ENCODE peak calls at places on chromosomes 2 and 18, in six cellular contexts. One of them, this sample, is unnamed.

GRCh38 chr2:189225032-189225431 is 45.5 kb upstream of the COL5A2 start:
- DNase-seq in astrocyte: no peak
- DNase-seq in H9: no peak
- DNase-seq in endothelial cell of umbilical vein: no peak
- DNase-seq in endodermal cell: no peak
- DNase-seq in HepG2: no peak
- DNase-seq in this sample: no peak

GRCh38 chr18:706438-706837 is 6.0 kb downstream of the ENOSF1 start:
- DNase-seq in H9: no peak
- DNase-seq in endothelial cell of umbilical vein: no peak
- DNase-seq in endodermal cell: no peak
- DNase-seq in HepG2: no peak
- DNase-seq in astrocyte: no peak
- DNase-seq in this sample: no peak

GRCh38 chr2:235526166-235526565 is 32.3 kb downstream of the AGAP1 start:
- DNase-seq in HepG2: no peak
- DNase-seq in endothelial cell of umbilical vein: no peak
- DNase-seq in astrocyte: no peak
- DNase-seq in H9: no peak
- DNase-seq in endodermal cell: no peak
- DNase-seq in this sample: no peak

GRCh38 chr2:12722445-12723316 is 5.9 kb downstream of the TRIB2 start:
- DNase-seq in endodermal cell: no peak
- DNase-seq in H9: no peak
- DNase-seq in astrocyte: no peak
- DNase-seq in HepG2: no peak
- DNase-seq in endothelial cell of umbilical vein: no peak
- DNase-seq in this sample: no peak

GRCh38 chr2:206240335-206240734 is 34.1 kb upstream of the ZDBF2 start:
- DNase-seq in astrocyte: no peak
- DNase-seq in HepG2: no peak
- DNase-seq in endodermal cell: no peak
- DNase-seq in endothelial cell of umbilical vein: no peak
- DNase-seq in H9: no peak
- DNase-seq in this sample: no peak

GRCh38 chr2:176164803-176165597 is 7.9 kb downstream of the HOXD3 start:
- DNase-seq in endodermal cell: peak
- DNase-seq in HepG2: no peak
- DNase-seq in endothelial cell of umbilical vein: peak
- DNase-seq in H9: no peak
- DNase-seq in astrocyte: peak
- DNase-seq in this sample: peak

GRCh38 chr18:79563949-79564348 is 115.7 kb upstream of the CTDP1 start:
- DNase-seq in endodermal cell: no peak
- DNase-seq in H9: no peak
- DNase-seq in endothelial cell of umbilical vein: no peak
- DNase-seq in astrocyte: no peak
- DNase-seq in HepG2: no peak
- DNase-seq in this sample: no peak

GRCh38 chr2:68336192-68336591 is 16.4 kb upstream of the CNRIP1 start:
- DNase-seq in HepG2: no peak
- DNase-seq in endodermal cell: no peak
- DNase-seq in astrocyte: peak
- DNase-seq in H9: no peak
- DNase-seq in endothelial cell of umbilical vein: peak
- DNase-seq in this sample: no peak

GRCh38 chr18:22613058-22613690 is 195.5 kb upstream of the CTAGE1 start:
- DNase-seq in H9: no peak
- DNase-seq in astrocyte: no peak
- DNase-seq in endodermal cell: no peak
- DNase-seq in endothelial cell of umbilical vein: no peak
- DNase-seq in HepG2: no peak
- DNase-seq in this sample: no peak

GRCh38 chr2:167689444-167689843 is 558.0 kb downstream of the STK39 start:
- DNase-seq in endothelial cell of umbilical vein: no peak
- DNase-seq in HepG2: peak
- DNase-seq in astrocyte: no peak
- DNase-seq in endodermal cell: peak
- DNase-seq in H9: peak
- DNase-seq in this sample: no peak

GRCh38 chr18:3726241-3726951 is 276.4 kb downstream of the TGIF1 start:
- DNase-seq in HepG2: no peak
- DNase-seq in endodermal cell: no peak
- DNase-seq in H9: no peak
- DNase-seq in astrocyte: no peak
- DNase-seq in endothelial cell of umbilical vein: no peak
- DNase-seq in this sample: no peak

GRCh38 chr2:176038694-176039093 is 36.6 kb upstream of the LNPK start:
- DNase-seq in HepG2: no peak
- DNase-seq in astrocyte: no peak
- DNase-seq in H9: no peak
- DNase-seq in endothelial cell of umbilical vein: no peak
- DNase-seq in endodermal cell: no peak
- DNase-seq in this sample: no peak

GRCh38 chr2:24439280-24439970 is 51.6 kb upstream of the NCOA1 start:
- DNase-seq in endothelial cell of umbilical vein: no peak
- DNase-seq in H9: no peak
- DNase-seq in endodermal cell: no peak
- DNase-seq in astrocyte: no peak
- DNase-seq in HepG2: no peak
- DNase-seq in this sample: no peak

GRCh38 chr2:88880441-88880953 is 189.0 kb downstream of the RPIA start:
- DNase-seq in HepG2: peak
- DNase-seq in H9: no peak
- DNase-seq in astrocyte: peak
- DNase-seq in endothelial cell of umbilical vein: peak
- DNase-seq in endodermal cell: peak
- DNase-seq in this sample: no peak

GRCh38 chr2:99881901-99882591 is 260.3 kb downstream of the AFF3 start:
- DNase-seq in endothelial cell of umbilical vein: peak
- DNase-seq in H9: no peak
- DNase-seq in HepG2: no peak
- DNase-seq in endodermal cell: no peak
- DNase-seq in astrocyte: peak
- DNase-seq in this sample: no peak

GRCh38 chr2:217820066-217820819 is 182.6 kb downstream of the TNS1 start:
- DNase-seq in HepG2: no peak
- DNase-seq in astrocyte: no peak
- DNase-seq in endodermal cell: no peak
- DNase-seq in H9: no peak
- DNase-seq in endothelial cell of umbilical vein: peak
- DNase-seq in this sample: peak

GRCh38 chr18:12868576-12868975 is 15.5 kb downstream of the PTPN2 start:
- DNase-seq in astrocyte: no peak
- DNase-seq in HepG2: no peak
- DNase-seq in H9: no peak
- DNase-seq in endodermal cell: no peak
- DNase-seq in endothelial cell of umbilical vein: no peak
- DNase-seq in this sample: no peak

GRCh38 chr2:32289165-32290054 is 11.7 kb downstream of the YIPF4 start:
- DNase-seq in H9: no peak
- DNase-seq in astrocyte: peak
- DNase-seq in HepG2: peak
- DNase-seq in endothelial cell of umbilical vein: peak
- DNase-seq in endodermal cell: no peak
- DNase-seq in this sample: no peak

GRCh38 chr2:161031516-161031915 is 128.7 kb upstream of the TANK start:
- DNase-seq in H9: no peak
- DNase-seq in astrocyte: peak
- DNase-seq in endothelial cell of umbilical vein: no peak
- DNase-seq in HepG2: no peak
- DNase-seq in endodermal cell: no peak
- DNase-seq in this sample: no peak

GRCh38 chr2:17803492-17803891 is 12.8 kb upstream of the MSGN1 start:
- DNase-seq in endodermal cell: no peak
- DNase-seq in endothelial cell of umbilical vein: no peak
- DNase-seq in H9: no peak
- DNase-seq in HepG2: no peak
- DNase-seq in astrocyte: no peak
- DNase-seq in this sample: no peak

GRCh38 chr2:209138079-209138478 is 285.8 kb upstream of the MAP2 start:
- DNase-seq in endodermal cell: peak
- DNase-seq in H9: no peak
- DNase-seq in HepG2: no peak
- DNase-seq in astrocyte: no peak
- DNase-seq in endothelial cell of umbilical vein: no peak
- DNase-seq in this sample: no peak

GRCh38 chr2:116513991-116514390 is 1300.5 kb upstream of the DDX18 start:
- DNase-seq in HepG2: no peak
- DNase-seq in H9: no peak
- DNase-seq in endothelial cell of umbilical vein: no peak
- DNase-seq in endodermal cell: no peak
- DNase-seq in astrocyte: no peak
- DNase-seq in this sample: no peak

GRCh38 chr2:26568076-26568890 is 72.9 kb downstream of the CIB4 start:
- DNase-seq in endodermal cell: peak
- DNase-seq in astrocyte: no peak
- DNase-seq in HepG2: no peak
- DNase-seq in H9: no peak
- DNase-seq in endothelial cell of umbilical vein: no peak
- DNase-seq in this sample: no peak

GRCh38 chr2:44244135-44244871 is 31.0 kb upstream of the SLC3A1 start:
- DNase-seq in endothelial cell of umbilical vein: peak
- DNase-seq in astrocyte: peak
- DNase-seq in HepG2: peak
- DNase-seq in H9: peak
- DNase-seq in endodermal cell: peak
- DNase-seq in this sample: no peak

GRCh38 chr2:120218181-120218580 is 5.0 kb downstream of the TMEM185B start:
- DNase-seq in H9: no peak
- DNase-seq in HepG2: no peak
- DNase-seq in astrocyte: no peak
- DNase-seq in endothelial cell of umbilical vein: no peak
- DNase-seq in endodermal cell: peak
- DNase-seq in this sample: no peak

GRCh38 chr2:239274391-239275001 is 126.3 kb downstream of the HDAC4 start:
- DNase-seq in HepG2: no peak
- DNase-seq in H9: peak
- DNase-seq in endodermal cell: no peak
- DNase-seq in endothelial cell of umbilical vein: no peak
- DNase-seq in astrocyte: peak
- DNase-seq in this sample: no peak

GRCh38 chr18:26685438-26686173 is 137.3 kb upstream of the KCTD1 start:
- DNase-seq in endodermal cell: peak
- DNase-seq in astrocyte: no peak
- DNase-seq in H9: no peak
- DNase-seq in endothelial cell of umbilical vein: no peak
- DNase-seq in HepG2: peak
- DNase-seq in this sample: no peak
- H3K27ac ChIP-seq in endodermal cell: peak
- H3K27ac ChIP-seq in astrocyte: no peak
- H3K27ac ChIP-seq in H9: no peak
- H3K27ac ChIP-seq in endothelial cell of umbilical vein: no peak
- H3K27ac ChIP-seq in HepG2: no peak
- H3K27ac ChIP-seq in this sample: peak

GRCh38 chr2:237581751-237582746 is 8.5 kb downstream of the RAB17 start:
- DNase-seq in endodermal cell: peak
- DNase-seq in HepG2: peak
- DNase-seq in astrocyte: peak
- DNase-seq in endothelial cell of umbilical vein: peak
- DNase-seq in H9: no peak
- DNase-seq in this sample: peak
- TF ChIP-seq CTCF in endodermal cell: peak
- TF ChIP-seq CTCF in HepG2: peak
- TF ChIP-seq CTCF in astrocyte: no peak
- TF ChIP-seq CTCF in endothelial cell of umbilical vein: peak
- TF ChIP-seq CTCF in H9: peak
- TF ChIP-seq CTCF in this sample: peak

DNA sequence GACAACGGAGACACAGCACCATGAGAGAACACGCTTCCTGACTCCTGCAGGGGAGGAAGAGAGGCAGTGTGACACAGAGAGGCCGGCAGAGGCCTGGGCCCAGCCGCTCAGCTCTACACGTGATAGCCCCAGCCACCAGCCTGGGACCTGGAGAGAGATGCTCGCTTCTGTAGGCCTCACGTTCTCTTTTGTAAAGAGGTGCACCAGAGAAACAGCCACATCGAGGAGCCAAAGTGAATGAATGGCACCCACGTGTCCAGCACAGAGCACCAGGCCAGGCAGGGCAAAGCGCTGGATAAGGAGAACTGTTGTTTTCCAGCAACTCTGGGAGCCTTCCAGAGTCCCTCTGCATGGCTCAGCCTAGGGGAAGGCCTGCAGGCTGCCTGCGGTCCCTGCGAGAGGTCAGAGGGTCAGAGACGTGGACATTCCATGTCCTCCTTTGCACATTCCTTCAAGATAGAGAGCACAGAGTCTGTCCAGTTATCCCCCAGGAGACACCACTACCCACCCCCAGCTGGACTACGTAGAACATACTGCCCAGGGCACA is 14.2 kb downstream of the LIMS2 start:
- DNase-seq in H9: no peak
- DNase-seq in endothelial cell of umbilical vein: no peak
- DNase-seq in HepG2: no peak
- DNase-seq in astrocyte: peak
- DNase-seq in endodermal cell: no peak
- DNase-seq in this sample: no peak
- H3K9ac ChIP-seq in H9: no peak
- H3K9ac ChIP-seq in endothelial cell of umbilical vein: no peak
- H3K9ac ChIP-seq in HepG2: no peak
- H3K9ac ChIP-seq in astrocyte: no peak
- H3K9ac ChIP-seq in endodermal cell: no peak
- H3K9ac ChIP-seq in this sample: no peak

DNA sequence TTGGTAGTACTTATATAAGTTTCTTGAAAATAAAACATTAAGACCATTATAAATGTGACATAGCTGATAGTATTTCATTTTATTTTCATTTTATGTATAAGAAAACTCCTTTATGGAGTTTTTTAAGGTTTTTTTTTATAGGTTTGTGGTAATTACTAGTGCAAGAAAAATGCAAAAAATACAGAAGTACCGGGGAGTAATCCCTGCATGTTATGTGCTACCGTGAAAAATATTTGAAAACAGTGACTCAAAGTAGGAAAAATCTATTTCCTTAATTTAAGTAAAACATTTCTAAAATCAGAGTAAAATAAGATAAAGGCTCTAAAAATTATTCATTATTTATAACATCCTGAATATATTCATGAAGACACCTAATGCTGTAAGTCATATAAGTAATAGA is 21.5 kb downstream of the ZSWIM2 start:
- DNase-seq in H9: no peak
- DNase-seq in HepG2: no peak
- DNase-seq in astrocyte: peak
- DNase-seq in endothelial cell of umbilical vein: no peak
- DNase-seq in endodermal cell: no peak
- DNase-seq in this sample: no peak
- H3K27ac ChIP-seq in H9: no peak
- H3K27ac ChIP-seq in HepG2: no peak
- H3K27ac ChIP-seq in astrocyte: peak
- H3K27ac ChIP-seq in endothelial cell of umbilical vein: no peak
- H3K27ac ChIP-seq in endodermal cell: no peak
- H3K27ac ChIP-seq in this sample: no peak

This sample was measured in kidney.